ENCODE peak calls at places on chromosome 4, in four cellular contexts. One of them, this sample, is unnamed.
A peak's percentile ranks its signal among the peaks of the same experiment; 100 is the strongest.

GRCh38 chr4:112234952-112235609 is 3.5 kb downstream of the AP1AR start:
- DNase-seq in gastrocnemius medialis: peak; percentile 36
- DNase-seq in uterus: peak; percentile 81
- DNase-seq in mammary epithelial cell: peak; percentile 75
- DNase-seq in this sample: peak; percentile 59

GRCh38 chr4:148575577-148575976 is 133.4 kb upstream of the NR3C2 start:
- DNase-seq in gastrocnemius medialis: no peak
- DNase-seq in uterus: no peak
- DNase-seq in mammary epithelial cell: no peak
- DNase-seq in this sample: no peak

GRCh38 chr4:87566276-87566675 is 37.1 kb upstream of the SPARCL1 start:
- DNase-seq in gastrocnemius medialis: no peak
- DNase-seq in uterus: no peak
- DNase-seq in mammary epithelial cell: no peak
- DNase-seq in this sample: no peak

GRCh38 chr4:151207868-151208267 is 69.1 kb upstream of the PRSS48 start:
- DNase-seq in gastrocnemius medialis: no peak
- DNase-seq in uterus: no peak
- DNase-seq in mammary epithelial cell: no peak
- DNase-seq in this sample: no peak

GRCh38 chr4:125115941-125116340 is 198.8 kb upstream of the FAT4 start:
- DNase-seq in gastrocnemius medialis: no peak
- DNase-seq in uterus: no peak
- DNase-seq in mammary epithelial cell: no peak
- DNase-seq in this sample: no peak

GRCh38 chr4:126106658-126107057 is 791.9 kb downstream of the FAT4 start:
- DNase-seq in gastrocnemius medialis: no peak
- DNase-seq in uterus: no peak
- DNase-seq in mammary epithelial cell: peak; percentile 2
- DNase-seq in this sample: no peak

GRCh38 chr4:1410491-1411325 is 4.5 kb upstream of the NKX1-1 start:
- DNase-seq in gastrocnemius medialis: no peak
- DNase-seq in uterus: no peak
- DNase-seq in mammary epithelial cell: peak; percentile 29
- DNase-seq in this sample: peak; percentile 33

GRCh38 chr4:128159967-128160366 is 98.9 kb downstream of the LARP1B start:
- DNase-seq in gastrocnemius medialis: no peak
- DNase-seq in uterus: no peak
- DNase-seq in mammary epithelial cell: peak; percentile 46
- DNase-seq in this sample: no peak

GRCh38 chr4:118729287-118730286 is 44.4 kb downstream of the METTL14 start:
- DNase-seq in gastrocnemius medialis: no peak
- DNase-seq in uterus: no peak
- DNase-seq in mammary epithelial cell: no peak
- DNase-seq in this sample: no peak

GRCh38 chr4:48554606-48555005 is 64.6 kb downstream of the ZAR1 start:
- DNase-seq in gastrocnemius medialis: no peak
- DNase-seq in uterus: no peak
- DNase-seq in mammary epithelial cell: no peak
- DNase-seq in this sample: no peak

GRCh38 chr4:139872274-139872673 is 206.7 kb downstream of the MGST2 start:
- DNase-seq in gastrocnemius medialis: no peak
- DNase-seq in uterus: no peak
- DNase-seq in mammary epithelial cell: peak; percentile 94
- DNase-seq in this sample: no peak

DNA sequence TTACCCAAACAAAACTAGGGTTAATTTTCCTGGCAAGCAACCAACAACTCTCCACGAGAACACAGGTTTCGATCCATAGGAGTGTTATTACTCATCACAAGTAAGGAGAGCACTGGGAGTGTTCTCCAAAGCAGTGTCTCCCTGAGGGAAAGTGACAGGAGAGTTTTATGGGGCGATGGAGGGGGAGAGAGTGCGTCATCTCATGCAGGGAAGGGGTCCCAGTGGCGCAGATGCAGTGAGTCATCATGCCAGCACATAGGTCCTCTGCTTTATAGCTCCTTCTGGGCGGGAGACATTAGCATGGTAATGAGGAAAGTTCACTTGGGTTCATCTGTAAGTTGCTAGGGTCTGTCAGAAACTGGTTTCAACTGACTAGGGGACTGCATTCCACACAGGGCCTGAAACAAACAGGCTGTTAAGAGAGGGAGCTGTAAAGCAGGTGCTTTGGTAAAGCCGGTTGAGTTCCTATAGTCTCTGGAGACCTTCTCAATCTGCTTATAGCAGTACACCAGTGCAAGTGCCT is 12.7 kb upstream of the BOD1L1 start:
- DNase-seq in gastrocnemius medialis: no peak
- DNase-seq in uterus: peak; percentile 39
- DNase-seq in mammary epithelial cell: peak; percentile 88
- DNase-seq in this sample: no peak
- H3K27me3 ChIP-seq in gastrocnemius medialis: no peaks in the 10 kb centered on the region
- H3K27me3 ChIP-seq in uterus: no peaks in the 10 kb centered on the region
- H3K27me3 ChIP-seq in mammary epithelial cell: no peaks in the 10 kb centered on the region
- H3K27me3 ChIP-seq in this sample: no peaks in the 10 kb centered on the region

DNA sequence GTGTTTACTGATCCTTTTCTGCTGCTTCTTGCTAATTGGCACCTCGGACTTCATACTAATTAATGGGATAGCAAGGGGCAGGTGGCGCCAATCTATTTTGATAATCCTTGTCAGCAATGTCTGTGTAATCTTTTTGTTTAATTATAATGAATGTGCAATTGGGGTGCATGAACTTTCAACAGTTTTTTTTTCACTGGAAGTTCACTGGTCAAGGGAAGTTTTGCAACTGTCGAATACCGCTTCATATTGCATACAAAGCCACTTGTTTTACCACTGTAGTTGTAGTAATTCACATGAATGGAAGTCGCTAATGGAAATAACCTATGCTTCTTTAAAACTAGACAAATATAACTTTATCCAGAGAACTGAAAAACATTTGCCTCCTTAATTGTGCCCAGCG is 261.1 kb downstream of the BMPR1B start:
- DNase-seq in gastrocnemius medialis: no peak
- DNase-seq in uterus: no peak
- DNase-seq in mammary epithelial cell: no peak
- DNase-seq in this sample: no peak
- H3K27me3 ChIP-seq in gastrocnemius medialis: no peaks in the 10 kb centered on the region
- H3K27me3 ChIP-seq in uterus: no peaks in the 10 kb centered on the region
- H3K27me3 ChIP-seq in mammary epithelial cell: no peaks in the 10 kb centered on the region
- H3K27me3 ChIP-seq in this sample: no peaks in the 10 kb centered on the region

GRCh38 chr4:180314972-180315371 is 1928.2 kb upstream of the TENM3 start:
- DNase-seq in gastrocnemius medialis: no peak
- DNase-seq in uterus: no peak
- DNase-seq in mammary epithelial cell: no peak
- DNase-seq in this sample: no peak
- H3K27me3 ChIP-seq in gastrocnemius medialis: no peaks in the 10 kb centered on the region
- H3K27me3 ChIP-seq in uterus: no peaks in the 10 kb centered on the region
- H3K27me3 ChIP-seq in mammary epithelial cell: no peaks in the 10 kb centered on the region
- H3K27me3 ChIP-seq in this sample: no peaks in the 10 kb centered on the region

DNA sequence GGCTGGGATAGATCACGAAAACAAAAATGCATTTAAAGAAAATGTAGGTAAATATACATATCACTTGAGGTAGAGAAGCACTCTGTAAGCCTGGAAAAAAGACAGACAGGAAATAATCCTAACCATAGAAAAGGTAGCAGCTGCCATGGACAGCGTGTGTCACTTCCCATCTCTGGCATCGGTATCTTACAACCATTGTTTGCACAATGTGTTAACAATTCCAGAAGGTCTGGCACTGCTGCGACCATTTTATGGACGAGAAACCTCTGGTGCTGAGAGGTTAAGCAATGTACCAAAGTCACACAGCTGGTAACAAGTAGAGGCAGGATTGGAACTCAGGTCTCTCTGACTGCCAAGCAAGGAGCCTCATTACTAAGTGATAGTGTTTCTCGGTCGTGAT is 1.7 kb upstream of the MTNR1A start:
- DNase-seq in gastrocnemius medialis: no peak
- DNase-seq in uterus: no peak
- DNase-seq in mammary epithelial cell: no peak
- DNase-seq in this sample: no peak
- H3K27me3 ChIP-seq in gastrocnemius medialis: peaks cover 17% of the 10 kb centered on the region
- H3K27me3 ChIP-seq in uterus: no peaks in the 10 kb centered on the region
- H3K27me3 ChIP-seq in mammary epithelial cell: no peaks in the 10 kb centered on the region
- H3K27me3 ChIP-seq in this sample: peaks cover 40% of the 10 kb centered on the region

DNA sequence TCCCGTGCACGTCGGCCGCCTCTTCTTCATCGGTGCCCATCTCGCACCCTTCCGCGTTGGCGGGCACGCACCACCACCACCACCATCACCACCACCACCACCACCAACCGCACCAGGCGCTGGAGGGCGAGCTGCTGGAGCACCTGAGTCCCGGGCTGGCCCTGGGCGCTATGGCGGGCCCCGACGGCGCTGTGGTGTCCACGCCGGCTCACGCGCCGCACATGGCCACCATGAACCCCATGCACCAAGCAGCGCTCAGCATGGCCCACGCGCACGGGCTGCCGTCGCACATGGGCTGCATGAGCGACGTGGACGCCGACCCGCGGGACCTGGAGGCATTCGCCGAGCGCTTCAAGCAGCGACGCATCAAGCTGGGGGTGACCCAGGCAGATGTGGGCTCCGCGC is 1.3 kb downstream of the POU4F2 start:
- DNase-seq in gastrocnemius medialis: no peak
- DNase-seq in uterus: no peak
- DNase-seq in mammary epithelial cell: no peak
- DNase-seq in this sample: no peak
- H3K27me3 ChIP-seq in gastrocnemius medialis: peaks cover 97% of the 10 kb centered on the region
- H3K27me3 ChIP-seq in uterus: peaks cover 13% of the 10 kb centered on the region
- H3K27me3 ChIP-seq in mammary epithelial cell: peaks cover 53% of the 10 kb centered on the region
- H3K27me3 ChIP-seq in this sample: peaks cover 88% of the 10 kb centered on the region